ENCODE peak calls at places on chromosomes 16 and 17, in seven cellular contexts. U, V, C, L, X, M and P are unnamed samples.

GRCh38 chr16:79994413-79994812 is 393.9 kb upstream of the MAF start:
- DNase-seq in V (no peak), U (no peak), L (no peak), X (peak), M (no peak), C (peak), P (no peak)

GRCh38 chr16:49810769-49811315 is 45.1 kb downstream of the ZNF423 start:
- DNase-seq in C (no peak), U (no peak), M (no peak), V (no peak), L (no peak), X (no peak), P (no peak)

GRCh38 chr17:76816590-76817135 is 51.5 kb upstream of the MGAT5B start:
- DNase-seq in L (no peak), X (no peak), M (peak), C (peak), U (peak), V (peak), P (peak)

GRCh38 chr17:13135496-13135895 is 117.7 kb upstream of the ELAC2 start:
- DNase-seq in M (no peak), V (no peak), X (no peak), U (no peak), C (no peak), L (no peak), P (no peak)

GRCh38 chr17:44115585-44116415 is 7.6 kb downstream of the HDAC5 start:
- DNase-seq in V (peak), U (no peak), C (peak), L (no peak), M (peak), X (peak), P (no peak)

GRCh38 chr17:57604771-57605733 is 140.0 kb downstream of the CCDC182 start:
- DNase-seq in U (no peak), X (peak), L (peak), M (peak), V (no peak), C (peak), P (peak)

GRCh38 chr17:69478916-69479315 is 64.4 kb downstream of the MAP2K6 start:
- DNase-seq in X (no peak), V (no peak), L (no peak), M (no peak), U (no peak), C (no peak), P (no peak)

GRCh38 chr16:55330726-55331647 is 7.0 kb downstream of the IRX6 start:
- DNase-seq in U (no peak), V (no peak), L (no peak), C (no peak), X (no peak), M (no peak), P (no peak)

GRCh38 chr17:64783556-64784352 is 121.6 kb upstream of the SMURF2 start:
- DNase-seq in V (no peak), M (no peak), L (peak), C (peak), X (no peak), U (no peak), P (no peak)

GRCh38 chr17:4229627-4230026 is 34.2 kb downstream of the ANKFY1 start:
- DNase-seq in V (no peak), C (no peak), U (no peak), X (no peak), M (peak), L (peak), P (no peak)

GRCh38 chr16:23464196-23464595 is 11.2 kb upstream of the COG7 start:
- DNase-seq in L (no peak), C (peak), M (no peak), U (no peak), X (no peak), V (no peak), P (no peak)

GRCh38 chr17:81489012-81489968 is 23.3 kb downstream of the ACTG1 start:
- DNase-seq in V (no peak), M (no peak), X (no peak), U (no peak), C (no peak), L (no peak), P (peak)

GRCh38 chr16:47247691-47248090 is 103.9 kb upstream of the NETO2 start:
- DNase-seq in X (no peak), M (no peak), V (no peak), U (no peak), C (no peak), L (no peak), P (no peak)

GRCh38 chr16:50272111-50272571 is 5.8 kb downstream of the ADCY7 start:
- DNase-seq in U (no peak), V (no peak), L (peak), X (no peak), C (no peak), M (no peak), P (no peak)

GRCh38 chr17:3891626-3892094 is 1.2 kb downstream of the CAMKK1 start:
- DNase-seq in M (no peak), C (no peak), V (no peak), U (no peak), X (no peak), L (no peak), P (peak)

GRCh38 chr17:34892864-34893263 is 68.4 kb downstream of the CCT6B start:
- DNase-seq in L (no peak), C (peak), V (peak), X (no peak), U (no peak), M (peak), P (peak)

GRCh38 chr16:57314161-57314785 is 29.8 kb upstream of the PLLP start:
- DNase-seq in U (no peak), M (peak), C (no peak), X (no peak), V (no peak), L (no peak), P (no peak)

GRCh38 chr17:79831367-79832210 is 7.7 kb downstream of the CBX4 start:
- DNase-seq in C (peak), V (peak), L (peak), M (peak), U (no peak), X (peak), P (no peak)

GRCh38 chr17:29156781-29157180 is 23.4 kb downstream of the MYO18A start:
- DNase-seq in C (no peak), L (no peak), U (no peak), M (no peak), V (no peak), X (no peak), P (no peak)

GRCh38 chr17:9079461-9080103 is 58.3 kb downstream of the NTN1 start:
- DNase-seq in L (peak), M (no peak), X (no peak), U (peak), V (no peak), C (no peak), P (no peak)

GRCh38 chr17:78933959-78934568 is 8.9 kb upstream of the TIMP2 start:
- DNase-seq in C (peak), U (no peak), V (peak), L (peak), X (peak), M (peak), P (peak)

GRCh38 chr17:75011788-75012319 is 616 bp upstream of the MRPL58 start:
- DNase-seq in M (peak), C (peak), U (no peak), L (peak), V (peak), X (no peak), P (peak)

GRCh38 chr16:48536600-48537200 is 73.3 kb downstream of the N4BP1 start:
- DNase-seq in V (no peak), X (no peak), C (no peak), L (peak), U (peak), M (peak), P (no peak)

GRCh38 chr17:12053552-12053951 is 32.9 kb downstream of the MAP2K4 start:
- DNase-seq in V (no peak), U (no peak), C (no peak), M (peak), X (no peak), L (no peak), P (no peak)

GRCh38 chr17:81314410-81315169 is 19.5 kb upstream of the SLC38A10 start:
- DNase-seq in C (no peak), V (no peak), M (no peak), X (no peak), L (no peak), U (no peak), P (no peak)

GRCh38 chr17:1197781-1198490 is 18.2 kb upstream of the ABR start:
- DNase-seq in L (peak), X (no peak), C (peak), M (peak), U (peak), V (no peak), P (no peak)

GRCh38 chr17:77491921-77492445 is 351.2 kb downstream of the SEC14L1 start:
- DNase-seq in C (no peak), V (no peak), M (no peak), L (peak), U (no peak), X (peak), P (no peak)

GRCh38 chr17:77461277-77462057 is 320.7 kb downstream of the SEC14L1 start:
- DNase-seq in U (no peak), V (no peak), L (no peak), X (no peak), C (no peak), M (no peak), P (no peak)

GRCh38 chr16:67028555-67029248 is at the start of gene CBFB:
- DNase-seq in V (peak), C (peak), U (peak), M (peak), X (peak), L (peak), P (peak)